ENCODE peak calls at places on chromosomes 16 and 17, in five cellular contexts. P is SHP77, C is T47D, O is A549, Z is hypothalamus. D is an unnamed sample.
A peak's percentile ranks its signal among the peaks of the same experiment; 100 is the strongest.

GRCh38 chr17:8384801-8385335 is 1.9 kb upstream of the RPL26 start:
- DNase-seq in P (no peak), C (no peak), O (peak; percentile 38), Z (no peak), D (no peak)

GRCh38 chr17:3959295-3959899 is 4.8 kb downstream of the ATP2A3 start:
- DNase-seq in P (peak; percentile 94), C (peak; percentile 54), O (peak; percentile 94), Z (no peak), D (peak; percentile 70)

GRCh38 chr17:78890111-78890897 is 12.7 kb downstream of the CEP295NL start:
- DNase-seq in P (no peak), C (no peak), O (no peak), Z (peak; percentile 25), D (no peak)

GRCh38 chr16:16857012-16857411 is 478.1 kb downstream of the NPIPA7 start:
- DNase-seq in P (no peak), C (no peak), O (no peak), Z (no peak), D (no peak)

GRCh38 chr17:66667090-66667489 is 167.8 kb upstream of the CACNG5 start:
- DNase-seq in P (no peak), C (no peak), O (no peak), Z (no peak), D (no peak)

GRCh38 chr16:64077242-64077641 is 1044.6 kb downstream of the CDH11 start:
- DNase-seq in P (no peak), C (no peak), O (no peak), Z (no peak), D (no peak)

GRCh38 chr16:66693088-66693487 is 3.5 kb downstream of the CMTM4 start:
- DNase-seq in P (no peak), C (no peak), O (no peak), Z (no peak), D (no peak)

GRCh38 chr17:29557717-29558116 is 9.1 kb downstream of the ABHD15 start:
- DNase-seq in P (no peak), C (no peak), O (no peak), Z (no peak), D (no peak)

GRCh38 chr17:21214777-21215541 is 998 bp upstream of the TMEM11 start:
- DNase-seq in P (no peak), C (peak; percentile 10), O (peak; percentile 28), Z (no peak), D (no peak)

GRCh38 chr17:77737442-77738265 is 220.8 kb upstream of the TNRC6C start:
- DNase-seq in P (peak; percentile 88), C (no peak), O (no peak), Z (no peak), D (no peak)

GRCh38 chr17:72666519-72666874 is 426.0 kb downstream of the SLC39A11 start:
- DNase-seq in P (peak; percentile 19), C (no peak), O (no peak), Z (no peak), D (no peak)

GRCh38 chr16:68756250-68757051 is 19.4 kb downstream of the CDH1 start:
- DNase-seq in P (no peak), C (peak; percentile 35), O (no peak), Z (no peak), D (no peak)

GRCh38 chr17:29706045-29706431 is 83.3 kb upstream of the CORO6 start:
- DNase-seq in P (no peak), C (no peak), O (no peak), Z (no peak), D (no peak)

GRCh38 chr16:66270333-66270927 is 96.1 kb upstream of the CDH5 start:
- DNase-seq in P (peak; percentile 67), C (peak; percentile 69), O (peak; percentile 85), Z (peak; percentile 84), D (peak; percentile 72)

GRCh38 chr17:41810659-41811548 is 845 bp downstream of the P3H4 start:
- DNase-seq in P (no peak), C (no peak), O (no peak), Z (no peak), D (peak; percentile 41)

GRCh38 chr16:74451951-74452758 is 30.9 kb upstream of the CLEC18B start:
- DNase-seq in P (no peak), C (no peak), O (no peak), Z (no peak), D (no peak)

GRCh38 chr17:82003411-82004381 is 19.0 kb downstream of the CENPX start:
- DNase-seq in P (no peak), C (no peak), O (peak; percentile 95), Z (no peak), D (peak; percentile 45)

GRCh38 chr16:65788434-65789147 is 577.9 kb upstream of the CDH5 start:
- DNase-seq in P (no peak), C (no peak), O (no peak), Z (no peak), D (no peak)

GRCh38 chr16:50724237-50724747 is 17.6 kb upstream of the CYLD start:
- DNase-seq in P (no peak), C (no peak), O (no peak), Z (no peak), D (no peak)

GRCh38 chr16:70430667-70431536 is 8.0 kb downstream of the ST3GAL2 start:
- DNase-seq in P (no peak), C (no peak), O (no peak), Z (no peak), D (no peak)

GRCh38 chr17:40063915-40064531 is 1.3 kb downstream of the THRA start:
- DNase-seq in P (no peak), C (no peak), O (no peak), Z (no peak), D (no peak)

GRCh38 chr16:1275791-1276579 is 20.1 kb downstream of the TPSD1 start:
- DNase-seq in P (no peak), C (no peak), O (no peak), Z (no peak), D (no peak)

GRCh38 chr17:66548158-66548557 is 245.7 kb downstream of the PRKCA start:
- DNase-seq in P (no peak), C (no peak), O (no peak), Z (no peak), D (no peak)

GRCh38 chr16:85176541-85177447 is 64.5 kb upstream of the CIBAR2 start:
- DNase-seq in P (no peak), C (no peak), O (no peak), Z (no peak), D (no peak)

GRCh38 chr16:46753015-46753414 is 4.9 kb upstream of the MYLK3 start:
- DNase-seq in P (no peak), C (no peak), O (no peak), Z (no peak), D (no peak)

GRCh38 chr16:10080031-10080772 is 102.0 kb downstream of the GRIN2A start:
- DNase-seq in P (no peak), C (no peak), O (no peak), Z (no peak), D (no peak)

GRCh38 chr16:80347900-80348299 is 192.9 kb upstream of the DYNLRB2 start:
- DNase-seq in P (no peak), C (no peak), O (no peak), Z (peak; percentile 13), D (no peak)

GRCh38 chr17:7873051-7873450 is 15.2 kb downstream of the CYB5D1 start:
- DNase-seq in P (no peak), C (no peak), O (no peak), Z (no peak), D (no peak)

GRCh38 chr17:40598928-40599627 is 33.8 kb upstream of the CCR7 start:
- DNase-seq in P (no peak), C (no peak), O (no peak), Z (no peak), D (no peak)

GRCh38 chr17:80192268-80192667 is 22.4 kb downstream of the CARD14 start:
- DNase-seq in P (no peak), C (no peak), O (no peak), Z (peak; percentile 18), D (no peak)

GRCh38 chr17:15513058-15513858 is 45.8 kb upstream of the CDRT4 start:
- DNase-seq in P (no peak), C (no peak), O (no peak), Z (no peak), D (no peak)

GRCh38 chr17:60747069-60747808 is 69.6 kb downstream of the BCAS3 start:
- DNase-seq in P (no peak), C (no peak), O (no peak), Z (no peak), D (no peak)

GRCh38 chr16:12256880-12257279 is 280.3 kb downstream of the SNX29 start:
- DNase-seq in P (no peak), C (no peak), O (no peak), Z (no peak), D (no peak)

GRCh38 chr17:63780507-63780906 is 6.5 kb downstream of the DDX42 start:
- DNase-seq in P (no peak), C (no peak), O (no peak), Z (no peak), D (no peak)

GRCh38 chr16:84897911-84898377 is 78.2 kb downstream of the CRISPLD2 start:
- DNase-seq in P (no peak), C (no peak), O (no peak), Z (no peak), D (no peak)

GRCh38 chr17:82449136-82449882 is 1.2 kb downstream of the CYBC1 start:
- DNase-seq in P (peak; percentile 75), C (no peak), O (no peak), Z (no peak), D (no peak)

GRCh38 chr17:58412910-58413630 is 4.3 kb downstream of the RNF43 start:
- DNase-seq in P (no peak), C (no peak), O (no peak), Z (no peak), D (no peak)